ENCODE peak calls at places on chromosomes 6 and 20, in ten cellular contexts. K is NCI-H1092 treated with DMSO at 0.1 percent for 48 hours; G is left colon; P is naive thymus-derived CD8-positive, alpha-beta T cell; O is activated naive CD4-positive, alpha-beta T cell; E is substantia nigra; S is SW480; H is HCT116; Q is amygdala; U is astrocyte of the cerebellum. W is an unnamed sample.

GRCh38 chr6:85143686-85144085 is 306.2 kb upstream of the NT5E start:
- DNase-seq in P (no peak), G (no peak), U (no peak), O (no peak), E (no peak), K (no peak), Q (no peak), S (no peak), H (no peak), W (no peak)

GRCh38 chr6:132167966-132168365 is 216.8 kb upstream of the CCN2 start:
- DNase-seq in Q (no peak), O (no peak), S (no peak), P (no peak), E (no peak), K (no peak), G (no peak), H (no peak), U (no peak), W (no peak)

GRCh38 chr6:118876201-118876600 is 17.8 kb upstream of the ASF1A start:
- DNase-seq in S (no peak), E (no peak), O (no peak), U (no peak), H (no peak), Q (no peak), G (no peak), P (no peak), K (no peak), W (peak; percentile 36)

GRCh38 chr6:170128811-170129681 is 161.8 kb downstream of the DLL1 start:
- DNase-seq in Q (no peak), P (no peak), U (no peak), G (no peak), H (no peak), O (no peak), E (no peak), K (no peak), S (no peak), W (peak; percentile 35)

GRCh38 chr6:149834513-149835481 is 29.4 kb downstream of the LRP11 start:
- DNase-seq in O (peak; percentile 25), K (peak; percentile 34), U (peak; percentile 64), P (peak; percentile 82), G (peak; percentile 67), H (peak; percentile 72), S (peak; percentile 13), Q (no peak), E (no peak), W (peak; percentile 82)

GRCh38 chr6:52598123-52598823 is 21.4 kb upstream of the TRAM2 start:
- DNase-seq in Q (no peak), S (peak; percentile 65), E (no peak), P (no peak), U (no peak), G (peak; percentile 40), O (no peak), K (peak; percentile 44), H (peak; percentile 69), W (peak; percentile 83)

GRCh38 chr6:5132741-5133140 is 47.6 kb downstream of the PPP1R3G start:
- DNase-seq in E (no peak), P (no peak), H (no peak), G (peak; percentile 34), O (no peak), U (peak; percentile 63), Q (peak; percentile 37), K (no peak), S (no peak), W (peak; percentile 62)

GRCh38 chr20:46051556-46052323 is 22.7 kb downstream of the SLC12A5 start:
- DNase-seq in E (no peak), Q (no peak), G (no peak), U (no peak), P (no peak), K (peak; percentile 58), H (no peak), O (no peak), S (peak; percentile 27), W (peak; percentile 87)

GRCh38 chr6:160427312-160428068 is 79.3 kb downstream of the SLC22A3 start:
- DNase-seq in P (no peak), H (no peak), U (no peak), E (no peak), S (no peak), Q (no peak), O (no peak), G (no peak), K (peak; percentile 64), W (no peak)

GRCh38 chr6:105714846-105715245 is 312.0 kb upstream of the PREP start:
- DNase-seq in S (no peak), Q (no peak), O (no peak), E (no peak), K (no peak), P (no peak), U (no peak), G (no peak), H (no peak), W (no peak)

GRCh38 chr6:125310994-125311649 is 9.4 kb upstream of the HDDC2 start:
- DNase-seq in E (no peak), K (peak; percentile 72), H (peak; percentile 55), U (peak; percentile 54), P (peak; percentile 57), S (peak; percentile 74), G (no peak), O (no peak), Q (no peak), W (no peak)

GRCh38 chr20:11170565-11170964 is 496.8 kb upstream of the JAG1 start:
- DNase-seq in Q (no peak), U (no peak), E (no peak), P (no peak), O (no peak), K (no peak), S (no peak), G (no peak), H (no peak), W (peak; percentile 29)

W was measured in osteoblast.